ENCODE peak calls at places on chromosome 13, in nine cellular contexts. One of them, this sample, is unnamed.

GRCh38 chr13:40609972-40610726 is 56.3 kb downstream of the FOXO1 start:
- DNase-seq in uterus: no peak
- DNase-seq in cardiac muscle cell: no peak
- DNase-seq in dorsolateral prefrontal cortex: no peak
- DNase-seq in AG10803: no peak
- DNase-seq in tibial nerve: no peak
- DNase-seq in stomach: no peak
- DNase-seq in testis: no peak
- DNase-seq in nephron progenitor cell: no peak
- DNase-seq in this sample: no peak

GRCh38 chr13:46951516-46951915 is 54.7 kb upstream of the HTR2A start:
- DNase-seq in uterus: no peak
- DNase-seq in cardiac muscle cell: no peak
- DNase-seq in dorsolateral prefrontal cortex: no peak
- DNase-seq in AG10803: no peak
- DNase-seq in tibial nerve: no peak
- DNase-seq in stomach: no peak
- DNase-seq in testis: no peak
- DNase-seq in nephron progenitor cell: no peak
- DNase-seq in this sample: peak

GRCh38 chr13:40780822-40781401 is 8.5 kb upstream of the SLC25A15 start:
- DNase-seq in uterus: no peak
- DNase-seq in cardiac muscle cell: peak
- DNase-seq in dorsolateral prefrontal cortex: no peak
- DNase-seq in AG10803: no peak
- DNase-seq in tibial nerve: no peak
- DNase-seq in stomach: no peak
- DNase-seq in testis: no peak
- DNase-seq in nephron progenitor cell: no peak
- DNase-seq in this sample: no peak

GRCh38 chr13:98510156-98510509 is 66.8 kb downstream of the STK24 start:
- DNase-seq in uterus: no peak
- DNase-seq in cardiac muscle cell: no peak
- DNase-seq in dorsolateral prefrontal cortex: no peak
- DNase-seq in AG10803: no peak
- DNase-seq in tibial nerve: no peak
- DNase-seq in stomach: no peak
- DNase-seq in testis: no peak
- DNase-seq in nephron progenitor cell: no peak
- DNase-seq in this sample: no peak

GRCh38 chr13:99948411-99948810 is 23.2 kb downstream of the ZIC5 start:
- DNase-seq in uterus: no peak
- DNase-seq in cardiac muscle cell: no peak
- DNase-seq in dorsolateral prefrontal cortex: no peak
- DNase-seq in AG10803: no peak
- DNase-seq in tibial nerve: no peak
- DNase-seq in stomach: no peak
- DNase-seq in testis: no peak
- DNase-seq in nephron progenitor cell: no peak
- DNase-seq in this sample: no peak

GRCh38 chr13:46982856-46983582 is 86.2 kb upstream of the HTR2A start:
- DNase-seq in uterus: no peak
- DNase-seq in cardiac muscle cell: no peak
- DNase-seq in dorsolateral prefrontal cortex: no peak
- DNase-seq in AG10803: no peak
- DNase-seq in tibial nerve: no peak
- DNase-seq in stomach: no peak
- DNase-seq in testis: no peak
- DNase-seq in nephron progenitor cell: no peak
- DNase-seq in this sample: no peak

GRCh38 chr13:76641056-76641455 is 245.1 kb downstream of the KCTD12 start:
- DNase-seq in uterus: no peak
- DNase-seq in cardiac muscle cell: peak
- DNase-seq in dorsolateral prefrontal cortex: no peak
- DNase-seq in AG10803: peak
- DNase-seq in tibial nerve: no peak
- DNase-seq in stomach: no peak
- DNase-seq in testis: no peak
- DNase-seq in nephron progenitor cell: no peak
- DNase-seq in this sample: peak

GRCh38 chr13:98835156-98835555 is 82.7 kb upstream of the SLC15A1 start:
- DNase-seq in uterus: no peak
- DNase-seq in cardiac muscle cell: no peak
- DNase-seq in dorsolateral prefrontal cortex: no peak
- DNase-seq in AG10803: no peak
- DNase-seq in tibial nerve: no peak
- DNase-seq in stomach: no peak
- DNase-seq in testis: no peak
- DNase-seq in nephron progenitor cell: no peak
- DNase-seq in this sample: no peak

GRCh38 chr13:99908129-99908805 is 63.3 kb downstream of the ZIC5 start:
- DNase-seq in uterus: no peak
- DNase-seq in cardiac muscle cell: no peak
- DNase-seq in dorsolateral prefrontal cortex: no peak
- DNase-seq in AG10803: no peak
- DNase-seq in tibial nerve: no peak
- DNase-seq in stomach: peak
- DNase-seq in testis: no peak
- DNase-seq in nephron progenitor cell: no peak
- DNase-seq in this sample: no peak

GRCh38 chr13:99777873-99778272 is 193.7 kb downstream of the ZIC5 start:
- DNase-seq in uterus: no peak
- DNase-seq in cardiac muscle cell: no peak
- DNase-seq in dorsolateral prefrontal cortex: no peak
- DNase-seq in AG10803: no peak
- DNase-seq in tibial nerve: no peak
- DNase-seq in stomach: no peak
- DNase-seq in testis: no peak
- DNase-seq in nephron progenitor cell: no peak
- DNase-seq in this sample: no peak

GRCh38 chr13:25574437-25575426 is 203.0 kb downstream of the ATP8A2 start:
- DNase-seq in uterus: peak
- DNase-seq in cardiac muscle cell: peak
- DNase-seq in dorsolateral prefrontal cortex: peak
- DNase-seq in AG10803: peak
- DNase-seq in tibial nerve: peak
- DNase-seq in stomach: peak
- DNase-seq in testis: peak
- DNase-seq in nephron progenitor cell: peak
- DNase-seq in this sample: peak

GRCh38 chr13:44876782-44877324 is 112.4 kb downstream of the NUFIP1 start:
- DNase-seq in uterus: no peak
- DNase-seq in cardiac muscle cell: no peak
- DNase-seq in dorsolateral prefrontal cortex: no peak
- DNase-seq in AG10803: no peak
- DNase-seq in tibial nerve: no peak
- DNase-seq in stomach: no peak
- DNase-seq in testis: peak
- DNase-seq in nephron progenitor cell: peak
- DNase-seq in this sample: peak
- TF ChIP-seq CTCF in uterus: no peak
- TF ChIP-seq CTCF in cardiac muscle cell: peak
- TF ChIP-seq CTCF in dorsolateral prefrontal cortex: no peak
- TF ChIP-seq CTCF in AG10803: peak
- TF ChIP-seq CTCF in tibial nerve: no peak
- TF ChIP-seq CTCF in stomach: no peak
- TF ChIP-seq CTCF in testis: peak
- TF ChIP-seq CTCF in nephron progenitor cell: peak
- TF ChIP-seq CTCF in this sample: peak

GRCh38 chr13:23572836-23573235 is 2.6 kb downstream of the TNFRSF19 start:
- DNase-seq in uterus: no peak
- DNase-seq in cardiac muscle cell: no peak
- DNase-seq in dorsolateral prefrontal cortex: no peak
- DNase-seq in AG10803: no peak
- DNase-seq in tibial nerve: no peak
- DNase-seq in stomach: no peak
- DNase-seq in testis: no peak
- DNase-seq in nephron progenitor cell: no peak
- DNase-seq in this sample: no peak

GRCh38 chr13:23567792-23568480 is 2.3 kb upstream of the TNFRSF19 start:
- DNase-seq in uterus: no peak
- DNase-seq in cardiac muscle cell: peak
- DNase-seq in dorsolateral prefrontal cortex: no peak
- DNase-seq in AG10803: peak
- DNase-seq in tibial nerve: no peak
- DNase-seq in stomach: no peak
- DNase-seq in testis: no peak
- DNase-seq in nephron progenitor cell: peak
- DNase-seq in this sample: no peak

GRCh38 chr13:23570931-23571330 is 719 bp downstream of the TNFRSF19 start:
- DNase-seq in uterus: no peak
- DNase-seq in cardiac muscle cell: peak
- DNase-seq in dorsolateral prefrontal cortex: no peak
- DNase-seq in AG10803: peak
- DNase-seq in tibial nerve: no peak
- DNase-seq in stomach: no peak
- DNase-seq in testis: no peak
- DNase-seq in nephron progenitor cell: no peak
- DNase-seq in this sample: peak

GRCh38 chr13:23574421-23574820 is 4.2 kb downstream of the TNFRSF19 start:
- DNase-seq in uterus: no peak
- DNase-seq in cardiac muscle cell: no peak
- DNase-seq in dorsolateral prefrontal cortex: no peak
- DNase-seq in AG10803: no peak
- DNase-seq in tibial nerve: no peak
- DNase-seq in stomach: no peak
- DNase-seq in testis: no peak
- DNase-seq in nephron progenitor cell: no peak
- DNase-seq in this sample: no peak

DNA sequence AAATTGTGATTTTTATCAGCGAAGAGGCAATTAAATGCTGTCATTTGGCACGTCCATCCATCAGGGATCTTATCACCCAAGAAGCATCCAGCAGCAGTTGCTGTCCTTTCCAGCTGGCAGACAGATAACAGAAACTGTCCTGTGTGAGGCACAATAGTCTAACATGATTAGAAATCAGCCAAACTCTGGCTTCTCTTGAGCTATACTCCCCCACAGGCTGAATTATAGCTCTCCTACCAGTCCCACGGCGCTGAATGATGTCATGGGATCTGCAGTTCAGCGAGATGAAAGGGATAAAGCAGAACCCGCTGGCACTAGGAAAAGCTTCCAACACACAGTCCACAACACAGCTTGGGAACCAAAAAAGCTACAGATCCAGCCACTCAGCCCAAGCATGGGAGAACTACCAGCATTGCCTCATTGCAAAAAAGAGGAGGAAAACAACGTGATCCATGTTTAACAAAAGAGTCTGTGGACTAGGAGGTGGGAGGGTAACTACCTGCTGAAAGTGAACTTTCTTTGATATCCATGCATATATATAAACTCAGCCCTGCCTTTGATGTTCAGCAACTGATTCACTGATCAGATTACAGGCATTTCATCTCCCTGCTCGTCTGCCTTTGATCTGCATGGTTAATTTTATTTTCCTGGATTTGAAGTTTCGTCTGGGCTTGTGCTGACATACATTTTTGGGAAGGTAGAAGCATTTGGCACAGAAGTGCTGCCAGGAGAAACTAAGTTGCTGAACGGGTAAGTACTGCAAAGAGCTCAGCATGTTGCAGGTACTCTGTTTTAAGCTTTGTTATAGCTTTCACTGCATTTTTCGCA is at the start of gene TNFRSF19:
- DNase-seq in uterus: peak
- DNase-seq in cardiac muscle cell: peak
- DNase-seq in dorsolateral prefrontal cortex: no peak
- DNase-seq in AG10803: peak
- DNase-seq in tibial nerve: peak
- DNase-seq in stomach: no peak
- DNase-seq in testis: peak
- DNase-seq in nephron progenitor cell: peak
- DNase-seq in this sample: peak
- TF ChIP-seq CTCF in uterus: no peak
- TF ChIP-seq CTCF in cardiac muscle cell: no peak
- TF ChIP-seq CTCF in dorsolateral prefrontal cortex: no peak
- TF ChIP-seq CTCF in AG10803: peak
- TF ChIP-seq CTCF in tibial nerve: no peak
- TF ChIP-seq CTCF in stomach: no peak
- TF ChIP-seq CTCF in testis: no peak
- TF ChIP-seq CTCF in nephron progenitor cell: no peak
- TF ChIP-seq CTCF in this sample: no peak

GRCh38 chr13:80413611-80414010 is 72.7 kb upstream of the SPRY2 start:
- DNase-seq in uterus: no peak
- DNase-seq in cardiac muscle cell: no peak
- DNase-seq in dorsolateral prefrontal cortex: no peak
- DNase-seq in AG10803: no peak
- DNase-seq in tibial nerve: no peak
- DNase-seq in stomach: no peak
- DNase-seq in testis: no peak
- DNase-seq in nephron progenitor cell: no peak
- DNase-seq in this sample: no peak

GRCh38 chr13:80408270-80408669 is 67.3 kb upstream of the SPRY2 start:
- DNase-seq in uterus: no peak
- DNase-seq in cardiac muscle cell: no peak
- DNase-seq in dorsolateral prefrontal cortex: no peak
- DNase-seq in AG10803: no peak
- DNase-seq in tibial nerve: no peak
- DNase-seq in stomach: no peak
- DNase-seq in testis: no peak
- DNase-seq in nephron progenitor cell: no peak
- DNase-seq in this sample: no peak
- TF ChIP-seq CTCF in uterus: no peak
- TF ChIP-seq CTCF in cardiac muscle cell: no peak
- TF ChIP-seq CTCF in dorsolateral prefrontal cortex: no peak
- TF ChIP-seq CTCF in AG10803: no peak
- TF ChIP-seq CTCF in tibial nerve: no peak
- TF ChIP-seq CTCF in stomach: no peak
- TF ChIP-seq CTCF in testis: no peak
- TF ChIP-seq CTCF in nephron progenitor cell: no peak
- TF ChIP-seq CTCF in this sample: no peak

GRCh38 chr13:111602874-111603273 is 282.4 kb downstream of the TEX29 start:
- DNase-seq in uterus: no peak
- DNase-seq in cardiac muscle cell: no peak
- DNase-seq in dorsolateral prefrontal cortex: no peak
- DNase-seq in AG10803: no peak
- DNase-seq in tibial nerve: no peak
- DNase-seq in stomach: no peak
- DNase-seq in testis: no peak
- DNase-seq in nephron progenitor cell: no peak
- DNase-seq in this sample: no peak

GRCh38 chr13:111609631-111610030 is 289.2 kb downstream of the TEX29 start:
- DNase-seq in uterus: no peak
- DNase-seq in cardiac muscle cell: no peak
- DNase-seq in dorsolateral prefrontal cortex: no peak
- DNase-seq in AG10803: no peak
- DNase-seq in tibial nerve: no peak
- DNase-seq in stomach: no peak
- DNase-seq in testis: no peak
- DNase-seq in nephron progenitor cell: no peak
- DNase-seq in this sample: no peak

GRCh38 chr13:111598751-111599150 is 278.3 kb downstream of the TEX29 start:
- DNase-seq in uterus: no peak
- DNase-seq in cardiac muscle cell: no peak
- DNase-seq in dorsolateral prefrontal cortex: no peak
- DNase-seq in AG10803: no peak
- DNase-seq in tibial nerve: no peak
- DNase-seq in stomach: no peak
- DNase-seq in testis: no peak
- DNase-seq in nephron progenitor cell: no peak
- DNase-seq in this sample: no peak

GRCh38 chr13:111599791-111600190 is 279.3 kb downstream of the TEX29 start:
- DNase-seq in uterus: no peak
- DNase-seq in cardiac muscle cell: no peak
- DNase-seq in dorsolateral prefrontal cortex: no peak
- DNase-seq in AG10803: no peak
- DNase-seq in tibial nerve: no peak
- DNase-seq in stomach: no peak
- DNase-seq in testis: no peak
- DNase-seq in nephron progenitor cell: no peak
- DNase-seq in this sample: no peak

GRCh38 chr13:111604087-111604486 is 283.6 kb downstream of the TEX29 start:
- DNase-seq in uterus: no peak
- DNase-seq in cardiac muscle cell: no peak
- DNase-seq in dorsolateral prefrontal cortex: no peak
- DNase-seq in AG10803: no peak
- DNase-seq in tibial nerve: no peak
- DNase-seq in stomach: no peak
- DNase-seq in testis: no peak
- DNase-seq in nephron progenitor cell: no peak
- DNase-seq in this sample: no peak
- TF ChIP-seq CTCF in uterus: no peak
- TF ChIP-seq CTCF in cardiac muscle cell: no peak
- TF ChIP-seq CTCF in dorsolateral prefrontal cortex: no peak
- TF ChIP-seq CTCF in AG10803: no peak
- TF ChIP-seq CTCF in tibial nerve: no peak
- TF ChIP-seq CTCF in stomach: no peak
- TF ChIP-seq CTCF in testis: no peak
- TF ChIP-seq CTCF in nephron progenitor cell: no peak
- TF ChIP-seq CTCF in this sample: no peak